ENCODE peak calls at places on chromosomes 2 and 18, in four cellular contexts. D, R, S and C are unnamed samples. For H3K4me1, the result is how much of the 10 kb centered on the place peaks cover.

GRCh38 chr18:8929381-8929780 is 173.1 kb upstream of the NDUFV2 start:
- DNase-seq in D (no peak), R (peak), S (no peak), C (no peak)

GRCh38 chr18:74412106-74412880 is 44.8 kb downstream of the DIPK1C start:
- DNase-seq in D (no peak), R (no peak), S (no peak), C (no peak)

GRCh38 chr2:235230809-235231601 is 262.8 kb upstream of the AGAP1 start:
- DNase-seq in D (no peak), R (peak), S (no peak), C (peak)

GRCh38 chr2:32632089-32632488 is 4.2 kb downstream of the TTC27 start:
- DNase-seq in D (no peak), R (peak), S (no peak), C (no peak)

GRCh38 chr18:2223859-2224258 is 347.4 kb downstream of the METTL4 start:
- DNase-seq in D (no peak), R (peak), S (no peak), C (no peak)

GRCh38 chr18:72468011-72468710 is 76.0 kb downstream of the CBLN2 start:
- DNase-seq in D (no peak), R (no peak), S (no peak), C (no peak)

GRCh38 chr18:76592096-76592495 is 97.1 kb upstream of the ZNF516 start:
- DNase-seq in D (no peak), R (no peak), S (no peak), C (no peak)

GRCh38 chr2:107361951-107362350 is 464.7 kb upstream of the RGPD4 start:
- DNase-seq in D (no peak), R (no peak), S (no peak), C (no peak)

GRCh38 chr2:199405241-199405640 is 52.5 kb downstream of the SATB2 start:
- DNase-seq in D (no peak), R (peak), S (no peak), C (no peak)

GRCh38 chr2:144517825-144518699 is 1.9 kb downstream of the ZEB2 start:
- DNase-seq in D (no peak), R (peak), S (no peak), C (no peak)

GRCh38 chr2:23436346-23437099 is 51.5 kb downstream of the KLHL29 start:
- DNase-seq in D (no peak), R (peak), S (no peak), C (no peak)

GRCh38 chr18:62566199-62566598 is 43.4 kb downstream of the ZCCHC2 start:
- DNase-seq in D (no peak), R (peak), S (peak), C (no peak)

GRCh38 chr2:212124597-212124996 is 414.0 kb downstream of the ERBB4 start:
- DNase-seq in D (no peak), R (peak), S (no peak), C (no peak)

GRCh38 chr2:12619975-12620374 is 96.8 kb upstream of the TRIB2 start:
- DNase-seq in D (no peak), R (peak), S (peak), C (no peak)

GRCh38 chr18:11872479-11873136 is 21.4 kb downstream of the CHMP1B start:
- DNase-seq in D (no peak), R (peak), S (no peak), C (no peak)

GRCh38 chr18:57666818-57667497 is 45.3 kb upstream of the NARS1 start:
- DNase-seq in D (no peak), R (peak), S (no peak), C (peak)

GRCh38 chr2:205358351-205358815 is 323.9 kb upstream of the NRP2 start:
- DNase-seq in D (no peak), R (peak), S (no peak), C (no peak)

GRCh38 chr2:216339456-216340279 is 32.6 kb downstream of the MARCHF4 start:
- DNase-seq in D (no peak), R (peak), S (no peak), C (no peak)

GRCh38 chr2:109143214-109144187 is 14.5 kb downstream of the SH3RF3 start:
- DNase-seq in D (no peak), R (no peak), S (no peak), C (no peak)

GRCh38 chr2:9752441-9753275 is 90.6 kb upstream of the TAF1B start:
- DNase-seq in D (no peak), R (peak), S (no peak), C (no peak)

GRCh38 chr2:6864938-6865345 is 765 bp downstream of the CMPK2 start:
- DNase-seq in D (peak), R (no peak), S (peak), C (no peak)

GRCh38 chr18:59180150-59180845 is 39.7 kb upstream of the GRP start:
- DNase-seq in D (no peak), R (peak), S (no peak), C (no peak)

GRCh38 chr2:220029013-220029412 is 401.6 kb downstream of the SLC4A3 start:
- DNase-seq in D (no peak), R (peak), S (no peak), C (no peak)

GRCh38 chr2:108988796-108989713 is at the start of gene EDAR:
- DNase-seq in D (no peak), R (peak), S (no peak), C (no peak)

GRCh38 chr2:88195247-88195646 is 25.1 kb downstream of the THNSL2 start:
- DNase-seq in D (no peak), R (no peak), S (no peak), C (no peak)

GRCh38 chr2:33208400-33208799 is 261.6 kb downstream of the LTBP1 start:
- DNase-seq in D (no peak), R (no peak), S (no peak), C (no peak)

GRCh38 chr2:4588606-4589005 is 885.2 kb downstream of the DCDC2C start:
- DNase-seq in D (no peak), R (no peak), S (no peak), C (no peak)

GRCh38 chr2:160392201-160392600 is 101.4 kb downstream of the RBMS1 start:
- DNase-seq in D (no peak), R (no peak), S (no peak), C (no peak)

GRCh38 chr2:149715005-149715592 is 127.5 kb upstream of the MMADHC start:
- DNase-seq in D (no peak), R (peak), S (no peak), C (no peak)

GRCh38 chr2:37890893-37891495 is 34.1 kb upstream of the RMDN2 start:
- DNase-seq in D (peak), R (peak), S (peak), C (peak)

GRCh38 chr2:167380555-167380954 is 492.3 kb downstream of the XIRP2 start:
- DNase-seq in D (no peak), R (no peak), S (no peak), C (no peak)

DNA sequence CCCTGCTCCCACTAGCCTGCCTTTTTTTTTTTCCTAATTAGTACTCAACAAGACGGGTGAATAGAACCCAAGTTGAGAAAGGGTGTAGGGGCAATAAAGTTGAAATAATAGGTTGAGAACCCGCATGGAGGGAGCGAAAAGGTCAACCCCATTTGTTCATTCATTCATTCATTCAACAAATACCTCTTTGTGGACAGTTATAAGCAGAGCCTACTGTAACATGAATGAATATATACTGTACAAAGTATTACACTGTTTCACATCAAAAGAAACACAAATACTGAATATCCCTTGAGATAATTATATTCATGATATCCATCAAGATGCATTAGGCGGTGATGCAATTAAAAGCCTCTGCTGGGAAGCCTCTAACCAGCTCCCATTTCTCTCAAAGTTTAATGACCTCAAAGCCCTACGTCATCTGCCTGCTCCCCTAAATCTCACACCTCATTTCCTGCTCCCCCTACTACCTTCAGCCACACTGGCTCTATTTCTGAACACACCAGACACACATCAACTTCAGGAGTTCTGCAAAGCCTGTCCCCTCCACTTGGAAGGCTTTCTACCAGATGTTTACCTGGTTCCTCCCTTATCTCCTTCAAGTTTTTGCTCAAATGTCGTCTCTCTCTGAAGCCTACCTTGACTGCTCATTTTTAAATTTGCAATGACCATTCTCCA is 1.4 kb upstream of the NBAS start:
- DNase-seq in D (no peak), R (no peak), S (no peak), C (no peak)
- H3K4me1 ChIP-seq in D (under half), R (under half), S (under half), C (under half)

GRCh38 chr2:8297376-8298213 is 384.3 kb upstream of the ID2 start:
- DNase-seq in D (no peak), R (no peak), S (no peak), C (no peak)
- H3K4me3 ChIP-seq in D (no peak), R (no peak), S (no peak), C (no peak)

GRCh38 chr2:43302311-43303051 is 76.1 kb upstream of the ZFP36L2 start:
- DNase-seq in D (no peak), R (no peak), S (no peak), C (no peak)

GRCh38 chr2:43300222-43300621 is 73.8 kb upstream of the ZFP36L2 start:
- DNase-seq in D (no peak), R (no peak), S (no peak), C (peak)

GRCh38 chr2:43298496-43298895 is 72.1 kb upstream of the ZFP36L2 start:
- DNase-seq in D (no peak), R (no peak), S (no peak), C (peak)

GRCh38 chr2:43303120-43303519 is 76.7 kb upstream of the ZFP36L2 start:
- DNase-seq in D (no peak), R (no peak), S (no peak), C (no peak)

DNA sequence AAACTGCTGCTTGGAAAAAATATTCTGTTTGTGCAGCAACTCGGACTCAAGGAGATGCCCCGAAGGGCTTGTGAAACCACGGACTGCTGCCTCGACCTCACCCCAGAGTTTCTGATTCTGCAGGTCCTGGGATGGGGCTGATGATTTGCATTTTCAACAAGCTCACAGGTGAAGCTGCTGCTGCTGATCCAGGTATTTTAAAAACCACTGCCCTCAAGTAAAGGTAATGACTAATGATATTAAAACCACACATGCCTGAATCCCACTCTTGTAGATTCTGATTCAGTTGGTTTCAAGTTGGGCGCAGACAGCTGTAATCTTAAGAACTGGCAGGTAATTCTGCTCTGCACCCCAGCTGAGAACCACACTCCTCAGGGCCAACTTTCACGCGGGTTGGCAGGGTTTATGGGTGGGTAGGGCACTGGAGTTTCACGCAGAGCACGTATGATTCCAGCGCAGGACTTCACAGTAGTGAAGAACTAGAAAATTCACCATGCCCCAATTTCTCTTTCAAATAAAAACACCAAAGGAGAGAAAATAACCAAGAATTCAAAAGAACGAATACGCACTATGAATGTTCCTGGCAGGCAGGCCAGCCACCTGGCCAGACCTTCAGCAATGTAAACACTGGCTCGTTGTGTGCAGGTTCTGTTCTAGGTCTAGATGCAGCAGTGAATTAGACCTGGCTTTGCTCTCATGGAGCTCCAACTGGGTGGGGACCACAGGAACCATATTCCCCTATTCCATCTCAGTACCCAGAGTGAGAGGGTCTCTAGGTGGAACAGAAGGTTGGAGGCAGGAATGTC is 74.6 kb upstream of the ZFP36L2 start:
- DNase-seq in D (no peak), R (no peak), S (no peak), C (peak)
- H3K4me1 ChIP-seq in D (half or more), R (under half), S (under half), C (under half)

GRCh38 chr2:153871231-153872221 is at the start of gene GALNT13:
- DNase-seq in D (peak), R (peak), S (no peak), C (no peak)

GRCh38 chr2:153873062-153874048 is 1.6 kb downstream of the GALNT13 start:
- DNase-seq in D (peak), R (no peak), S (no peak), C (no peak)

GRCh38 chr2:153875801-153876466 is 4.2 kb downstream of the GALNT13 start:
- DNase-seq in D (no peak), R (no peak), S (no peak), C (no peak)

GRCh38 chr2:153870308-153870707 is 1.4 kb upstream of the GALNT13 start:
- DNase-seq in D (no peak), R (peak), S (no peak), C (no peak)

GRCh38 chr2:153872311-153873061 is 764 bp downstream of the GALNT13 start:
- DNase-seq in D (peak), R (peak), S (no peak), C (no peak)
- H3K4me3 ChIP-seq in D (peak), R (peak), S (no peak), C (peak)

GRCh38 chr18:79519751-79520472 is 124.2 kb downstream of the NFATC1 start:
- DNase-seq in D (peak), R (no peak), S (no peak), C (peak)

GRCh38 chr18:79520473-79521390 is 125.0 kb downstream of the NFATC1 start:
- DNase-seq in D (peak), R (no peak), S (no peak), C (no peak)

GRCh38 chr18:79517322-79517721 is 121.6 kb downstream of the NFATC1 start:
- DNase-seq in D (no peak), R (no peak), S (no peak), C (no peak)

GRCh38 chr18:79518028-79518682 is 122.4 kb downstream of the NFATC1 start:
- DNase-seq in D (no peak), R (no peak), S (no peak), C (no peak)

DNA sequence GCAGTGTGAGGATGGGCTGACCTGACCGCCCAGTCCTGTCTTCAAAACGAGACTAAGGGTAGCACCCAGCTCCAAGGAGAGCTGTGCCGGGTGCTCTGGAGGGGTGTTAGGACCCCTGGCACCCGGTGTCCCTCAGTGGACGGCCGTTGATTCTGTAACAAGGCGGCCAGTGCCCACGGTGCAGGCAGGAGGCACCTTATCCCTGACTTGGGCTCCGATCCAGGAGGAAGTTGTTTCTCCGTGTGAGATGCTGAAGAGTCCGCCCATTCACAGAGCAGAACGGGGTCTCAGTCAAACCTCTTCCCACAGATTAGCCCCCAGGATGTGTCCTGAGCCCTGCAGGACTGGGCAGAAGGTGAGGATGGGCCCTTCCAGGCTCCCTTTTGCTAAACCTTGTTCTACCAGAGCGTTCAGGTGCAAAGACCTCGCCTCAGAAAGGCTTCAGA is 123.0 kb downstream of the NFATC1 start:
- DNase-seq in D (no peak), R (no peak), S (no peak), C (no peak)
- H3K4me1 ChIP-seq in D (under half), R (under half), S (under half), C (under half)